ENCODE peak calls at places on chromosomes 13 and 19, in nine cellular contexts. G is Peyer's patch; J is CD8-positive, alpha-beta T cell; Q is kidney; F is aorta; V is colonic mucosa; Y is right cardiac atrium; M is heart left ventricle; R is PC-3. D is an unnamed sample. For H3K4me1, the result is how much of the 10 kb centered on the place peaks cover.

GRCh38 chr19:7534531-7534980 is 961 bp upstream of the PNPLA6 start:
- DNase-seq in V (peak), G (peak), J (peak), R (peak), M (peak), F (peak), Q (peak), Y (peak), D (no peak)

GRCh38 chr19:4130635-4131438 is 6.9 kb upstream of the MAP2K2 start:
- DNase-seq in V (no peak), M (no peak), R (peak), F (no peak), Q (no peak), G (no peak), Y (no peak), J (no peak), D (no peak)

GRCh38 chr13:75417647-75418046 is 64.3 kb downstream of the TBC1D4 start:
- DNase-seq in R (peak), J (no peak), Q (no peak), Y (no peak), M (no peak), V (no peak), G (no peak), F (no peak), D (no peak)

GRCh38 chr13:83752141-83752540 is 130.1 kb downstream of the SLITRK1 start:
- DNase-seq in M (no peak), G (no peak), R (peak), Q (no peak), V (no peak), Y (no peak), F (no peak), J (no peak), D (no peak)

GRCh38 chr13:40389081-40389641 is 277.3 kb downstream of the FOXO1 start:
- DNase-seq in F (no peak), Y (no peak), V (peak), J (peak), G (peak), Q (no peak), R (no peak), M (no peak), D (no peak)

GRCh38 chr13:23588576-23589141 is 18.4 kb downstream of the TNFRSF19 start:
- DNase-seq in V (no peak), F (no peak), J (no peak), Y (no peak), Q (no peak), R (no peak), M (no peak), G (no peak), D (no peak)

GRCh38 chr13:60066206-60066605 is 97.5 kb downstream of the DIAPH3 start:
- DNase-seq in G (no peak), R (no peak), M (no peak), J (no peak), Q (no peak), Y (no peak), F (no peak), V (no peak), D (no peak)

GRCh38 chr13:97385146-97385545 is 48.8 kb upstream of the RAP2A start:
- DNase-seq in F (no peak), J (no peak), Q (no peak), R (no peak), V (no peak), M (no peak), Y (no peak), G (no peak), D (no peak)

GRCh38 chr19:55648657-55649578 is 906 bp downstream of the CCDC106 start:
- DNase-seq in Y (no peak), F (no peak), J (no peak), M (no peak), R (no peak), G (no peak), Q (peak), V (no peak), D (no peak)

GRCh38 chr19:45117666-45118065 is 24.7 kb downstream of the PPP1R37 start:
- DNase-seq in G (no peak), R (no peak), Y (peak), M (no peak), V (peak), Q (no peak), F (no peak), J (no peak), D (no peak)

GRCh38 chr13:36674337-36675212 is 755 bp downstream of the SERTM1 start:
- DNase-seq in Q (no peak), F (peak), V (no peak), G (no peak), R (no peak), J (no peak), M (no peak), Y (no peak), D (no peak)

GRCh38 chr13:23618341-23618740 is 48.1 kb downstream of the TNFRSF19 start:
- DNase-seq in Q (no peak), R (peak), V (no peak), Y (no peak), M (no peak), G (no peak), J (no peak), F (no peak), D (no peak)

GRCh38 chr19:47447470-47448359 is 24.0 kb downstream of the SLC8A2 start:
- DNase-seq in G (no peak), Y (peak), J (no peak), R (peak), F (no peak), Q (peak), V (peak), M (no peak), D (no peak)

GRCh38 chr19:51019544-51019925 is at the start of gene KLK10:
- DNase-seq in F (peak), Y (no peak), M (no peak), V (no peak), Q (peak), J (no peak), R (no peak), G (no peak), D (no peak)
- H3K4me3 ChIP-seq in F (no peak), Y (peak), M (peak), V (peak), Q (no peak), J (no peak), R (no peak), G (peak), D (no peak)

DNA sequence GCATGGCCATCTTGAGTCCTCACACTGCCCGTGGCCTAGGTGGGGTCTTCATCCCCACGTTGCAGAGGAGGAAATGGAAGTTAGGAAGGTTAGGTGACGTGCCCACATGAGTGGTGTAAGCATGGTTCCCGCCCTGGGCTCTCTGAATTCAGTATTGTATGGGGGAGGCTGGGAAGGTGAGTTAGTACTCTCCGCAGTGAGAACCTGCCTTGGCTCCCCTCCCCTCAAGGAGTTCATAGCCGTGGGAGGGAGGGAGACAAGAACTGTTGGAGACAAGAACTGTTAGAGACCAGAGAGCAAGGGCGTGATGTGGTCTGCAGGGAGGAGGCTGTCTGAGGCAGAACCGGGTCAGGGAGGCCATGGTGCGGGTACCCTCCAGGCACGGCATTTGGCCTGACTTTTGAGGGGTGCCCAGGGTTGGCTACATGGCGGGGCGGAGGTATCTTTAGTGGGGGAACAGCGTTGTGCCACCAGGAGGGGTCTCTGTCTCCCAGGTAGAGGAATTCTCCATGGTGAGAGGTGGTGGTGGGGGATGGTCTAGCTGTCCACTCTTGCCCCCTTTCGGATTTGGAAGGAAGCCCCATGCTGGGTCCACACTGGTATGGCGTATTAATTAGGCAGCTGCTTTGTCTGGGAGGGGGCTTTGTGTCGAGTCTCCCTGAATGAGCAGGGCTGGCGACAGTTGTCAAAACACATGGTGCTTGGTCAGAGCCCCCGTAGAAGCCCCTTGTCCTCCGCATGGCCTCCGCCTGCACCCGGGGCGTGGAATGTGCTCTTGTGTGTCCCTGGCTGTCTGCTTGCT is 45.8 kb downstream of the CAPN12 start:
- DNase-seq in Q (no peak), V (no peak), F (no peak), Y (no peak), J (no peak), M (no peak), G (no peak), R (no peak), D (no peak)
- H3K4me1 ChIP-seq in Q (half or more), V (under half), F (under half), Y (under half), J (under half), M (half or more), G (under half), R (under half), D (half or more)

GRCh38 chr13:114105351-114106225 is 26.8 kb downstream of the RASA3 start:
- DNase-seq in F (peak), J (no peak), Y (peak), V (no peak), R (no peak), M (no peak), Q (peak), G (no peak), D (peak)

GRCh38 chr13:114107686-114108081 is 24.7 kb downstream of the RASA3 start:
- DNase-seq in F (peak), R (no peak), G (no peak), M (no peak), Y (peak), J (no peak), Q (peak), V (no peak), D (peak)

GRCh38 chr13:114108141-114108761 is 24.2 kb downstream of the RASA3 start:
- DNase-seq in V (no peak), Y (peak), R (no peak), G (no peak), F (peak), Q (peak), J (no peak), M (no peak), D (peak)

GRCh38 chr13:114106526-114106925 is 25.9 kb downstream of the RASA3 start:
- DNase-seq in F (no peak), V (no peak), Y (no peak), J (no peak), R (no peak), G (no peak), M (no peak), Q (no peak), D (peak)

DNA sequence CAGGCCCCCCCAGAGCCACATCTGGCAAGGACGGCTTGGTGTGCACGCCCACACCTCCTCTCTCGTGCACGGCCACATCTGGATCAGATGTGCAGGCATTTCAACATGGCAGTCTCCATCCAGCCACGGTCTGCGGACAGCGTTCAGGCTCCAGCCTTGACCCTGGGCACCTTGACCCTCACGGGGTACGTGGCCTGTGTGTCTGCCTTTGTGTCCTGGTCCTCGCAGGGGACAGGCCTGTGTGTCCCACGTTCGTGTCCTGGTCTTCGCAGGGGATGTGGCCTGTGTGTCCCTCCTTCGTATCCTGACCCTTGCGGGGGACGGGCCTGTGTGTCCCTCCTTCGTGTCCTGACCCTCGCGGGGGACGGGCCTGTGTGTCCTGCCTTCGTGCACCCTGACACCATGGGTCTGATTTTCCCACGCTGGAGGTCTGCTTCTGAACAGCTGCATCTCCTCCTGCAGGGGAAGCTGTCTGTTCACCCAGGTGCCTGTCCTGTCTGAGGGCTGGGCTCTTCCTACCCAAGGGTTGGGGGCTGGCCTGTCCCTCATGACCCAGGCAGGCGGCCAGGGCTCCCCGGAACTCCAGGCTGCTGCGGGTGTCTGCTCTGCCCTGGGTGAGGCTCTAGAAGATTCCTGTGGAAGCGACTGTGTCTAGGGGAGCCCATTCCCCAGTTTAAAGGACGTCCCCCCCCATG is 25.3 kb downstream of the RASA3 start:
- DNase-seq in Y (peak), V (no peak), Q (peak), M (no peak), G (no peak), J (no peak), F (peak), R (no peak), D (peak)
- H3K27ac ChIP-seq in Y (peak), V (no peak), Q (no peak), M (peak), G (no peak), J (peak), F (no peak), R (no peak), D (peak)

DNA sequence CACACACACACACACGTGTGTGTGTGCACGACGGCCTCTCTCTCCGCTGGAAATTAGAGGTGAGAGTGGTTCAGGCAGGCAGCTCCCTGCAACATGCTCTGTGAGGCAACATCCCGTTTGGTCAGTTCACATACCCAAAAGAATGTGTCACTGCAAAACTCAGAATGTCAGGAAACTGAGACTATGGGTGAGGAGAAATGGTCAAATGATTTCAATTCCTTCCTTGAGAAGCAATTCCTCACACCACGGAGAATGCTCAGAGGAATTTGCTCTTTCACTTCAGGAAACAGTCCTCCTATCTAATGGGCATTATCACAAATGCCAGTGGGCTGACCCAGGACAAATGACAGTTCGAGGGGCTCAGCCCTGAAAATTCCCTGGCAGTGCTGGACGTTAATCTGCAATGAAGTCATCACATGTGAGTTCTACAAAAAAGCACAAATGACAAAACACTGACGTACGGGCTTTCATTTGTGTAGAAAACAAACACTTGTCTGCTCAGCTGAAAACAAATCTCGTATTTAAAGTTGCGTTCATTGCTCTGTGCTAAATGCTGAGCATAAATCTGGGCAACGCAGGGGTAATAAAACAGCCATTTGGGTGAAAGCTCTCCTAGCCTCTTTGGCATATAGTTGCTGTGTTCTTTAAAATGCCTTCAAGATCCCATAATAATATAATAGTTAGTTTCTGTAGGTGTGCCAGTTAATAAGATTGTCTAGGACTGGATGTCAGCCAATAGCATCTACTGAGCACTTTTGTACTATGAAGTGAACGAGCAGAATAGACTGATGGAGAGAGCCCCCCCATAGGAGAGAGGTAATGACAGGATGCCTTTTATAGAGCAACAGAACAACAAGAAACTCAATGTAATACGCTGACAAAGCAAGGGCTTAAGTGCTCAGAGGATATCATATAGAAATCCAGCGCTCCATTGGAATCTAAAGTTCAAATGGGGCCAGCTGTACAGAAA is 18.7 kb upstream of the LATS2 start:
- DNase-seq in Y (no peak), V (no peak), M (peak), Q (no peak), R (peak), F (no peak), J (no peak), G (no peak), D (no peak)
- H3K4me3 ChIP-seq in Y (peak), V (no peak), M (peak), Q (peak), R (peak), F (peak), J (no peak), G (no peak), D (peak)

DNA sequence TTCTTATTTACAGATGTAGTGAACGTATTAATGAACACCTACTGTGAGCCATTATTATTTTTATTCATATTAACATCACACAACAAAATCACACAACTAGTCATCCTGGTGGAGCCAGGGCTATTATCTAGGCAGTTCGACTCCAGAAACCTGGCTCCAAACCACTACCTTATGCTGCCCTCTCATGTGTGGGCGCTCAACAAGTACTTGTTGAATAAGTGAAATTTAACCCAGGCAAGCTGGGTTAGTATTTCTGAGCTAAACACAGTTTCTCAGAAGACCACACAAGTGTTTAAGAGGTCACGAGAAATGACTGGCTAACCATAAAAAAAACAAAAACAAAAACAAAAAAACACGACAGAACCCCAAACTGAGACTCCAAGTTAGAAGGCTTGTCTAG is 33.6 kb downstream of the MZT1 start:
- DNase-seq in M (no peak), F (no peak), G (no peak), R (no peak), Y (no peak), Q (no peak), J (no peak), V (no peak), D (no peak)
- H3K4me1 ChIP-seq in M (under half), F (under half), G (under half), R (under half), Y (under half), Q (under half), J (under half), V (under half), D (under half)

D was measured in spleen.